ENCODE peak calls at places on chromosomes 3 and 15, in seven cellular contexts. S is COR-L47, H is HFF-Myc, P is NCI-H1694 treated with DMSO at 0.1 percent for 48 hours, D is mesenchymal stem cell, J is fibroblast of mammary gland, V is Kasumi-1. M is an unnamed sample.

GRCh38 chr3:103873897-103874545 is 1439.2 kb downstream of the ZPLD1 start:
- DNase-seq in S (no peak), H (no peak), P (no peak), D (peak), J (no peak), V (no peak), M (no peak)

GRCh38 chr15:68315495-68316007 is 38.0 kb downstream of the FEM1B start:
- DNase-seq in S (peak), H (no peak), P (no peak), D (no peak), J (no peak), V (no peak), M (no peak)

GRCh38 chr15:41969851-41970431 is 2.4 kb downstream of the EHD4 start:
- DNase-seq in S (no peak), H (no peak), P (no peak), D (no peak), J (no peak), V (no peak), M (no peak)

GRCh38 chr3:158701666-158702065 is 29.2 kb upstream of the LXN start:
- DNase-seq in S (no peak), H (no peak), P (no peak), D (no peak), J (peak), V (no peak), M (no peak)

GRCh38 chr3:60192297-60193114 is 1058.7 kb downstream of the FHIT start:
- DNase-seq in S (no peak), H (no peak), P (no peak), D (no peak), J (no peak), V (peak), M (no peak)

GRCh38 chr15:82789491-82789890 is 16.4 kb downstream of the FSD2 start:
- DNase-seq in S (no peak), H (no peak), P (no peak), D (no peak), J (no peak), V (no peak), M (no peak)

GRCh38 chr15:68797157-68797556 is 23.5 kb downstream of the ANP32A start:
- DNase-seq in S (no peak), H (no peak), P (no peak), D (no peak), J (no peak), V (no peak), M (no peak)

GRCh38 chr3:43726511-43726910 is 35.8 kb downstream of the ABHD5 start:
- DNase-seq in S (no peak), H (no peak), P (no peak), D (no peak), J (peak), V (no peak), M (no peak)

GRCh38 chr15:62896969-62897486 is 145.5 kb upstream of the TPM1 start:
- DNase-seq in S (no peak), H (peak), P (no peak), D (peak), J (peak), V (no peak), M (peak)

GRCh38 chr15:74396445-74397238 is 29.2 kb upstream of the CYP11A1 start:
- DNase-seq in S (no peak), H (no peak), P (no peak), D (no peak), J (peak), V (peak), M (no peak)

GRCh38 chr15:95929232-95929846 is 401.2 kb upstream of the NR2F2 start:
- DNase-seq in S (no peak), H (no peak), P (no peak), D (peak), J (no peak), V (peak), M (no peak)

GRCh38 chr3:147390589-147391569 is 15.5 kb downstream of the ZIC4 start:
- DNase-seq in S (no peak), H (no peak), P (no peak), D (no peak), J (no peak), V (no peak), M (no peak)

GRCh38 chr3:156489462-156489911 is 65.4 kb downstream of the SSR3 start:
- DNase-seq in S (no peak), H (no peak), P (no peak), D (peak), J (peak), V (no peak), M (peak)

GRCh38 chr15:41675337-41675736 is 15.1 kb downstream of the MGA start:
- DNase-seq in S (no peak), H (no peak), P (no peak), D (no peak), J (no peak), V (no peak), M (no peak)

GRCh38 chr3:127589600-127590281 is 792 bp downstream of the TPRA1 start:
- DNase-seq in S (no peak), H (no peak), P (no peak), D (peak), J (peak), V (no peak), M (no peak)

GRCh38 chr3:188554404-188554803 is 400.4 kb downstream of the LPP start:
- DNase-seq in S (no peak), H (no peak), P (no peak), D (no peak), J (peak), V (no peak), M (no peak)

GRCh38 chr3:13853256-13853977 is 26.5 kb downstream of the WNT7A start:
- DNase-seq in S (no peak), H (no peak), P (no peak), D (no peak), J (no peak), V (no peak), M (no peak)

GRCh38 chr3:69738291-69738690 is 973 bp upstream of the MITF start:
- DNase-seq in S (no peak), H (no peak), P (no peak), D (peak), J (no peak), V (peak), M (no peak)

GRCh38 chr15:83545803-83546534 is 98.8 kb downstream of the SH3GL3 start:
- DNase-seq in S (no peak), H (no peak), P (no peak), D (no peak), J (no peak), V (no peak), M (no peak)

GRCh38 chr3:126058666-126059065 is 25.3 kb downstream of the SLC41A3 start:
- DNase-seq in S (no peak), H (no peak), P (no peak), D (no peak), J (no peak), V (no peak), M (no peak)

GRCh38 chr3:181457190-181457589 is 254.5 kb upstream of the SOX2 start:
- DNase-seq in S (no peak), H (no peak), P (no peak), D (no peak), J (peak), V (no peak), M (no peak)

GRCh38 chr3:52090131-52090548 is 33.8 kb upstream of the DUSP7 start:
- DNase-seq in S (no peak), H (peak), P (no peak), D (peak), J (peak), V (peak), M (peak)

GRCh38 chr3:188659444-188660100 is 505.6 kb downstream of the LPP start:
- DNase-seq in S (no peak), H (no peak), P (no peak), D (no peak), J (peak), V (no peak), M (no peak)

GRCh38 chr3:139326131-139326530 is 17.7 kb upstream of the MRPS22 start:
- DNase-seq in S (no peak), H (no peak), P (no peak), D (no peak), J (no peak), V (no peak), M (no peak)

GRCh38 chr3:187963677-187964385 is 190.1 kb upstream of the LPP start:
- DNase-seq in S (no peak), H (no peak), P (peak), D (no peak), J (peak), V (peak), M (no peak)

GRCh38 chr3:47863391-47864128 is 60.6 kb downstream of the DHX30 start:
- DNase-seq in S (no peak), H (no peak), P (no peak), D (no peak), J (no peak), V (no peak), M (no peak)

GRCh38 chr3:192933779-192934456 is 16.3 kb upstream of the MB21D2 start:
- DNase-seq in S (no peak), H (no peak), P (no peak), D (peak), J (no peak), V (no peak), M (no peak)

GRCh38 chr15:80072285-80072684 is 12.8 kb downstream of the ZFAND6 start:
- DNase-seq in S (peak), H (peak), P (peak), D (peak), J (peak), V (peak), M (peak)

GRCh38 chr15:35966781-35967180 is 420.8 kb upstream of the DPH6 start:
- DNase-seq in S (no peak), H (no peak), P (no peak), D (no peak), J (no peak), V (no peak), M (no peak)

GRCh38 chr15:60729850-60730458 is 251.0 kb upstream of the ICE2 start:
- DNase-seq in S (no peak), H (no peak), P (no peak), D (no peak), J (no peak), V (no peak), M (no peak)

GRCh38 chr15:101362986-101363566 is 68.0 kb upstream of the SNRPA1 start:
- DNase-seq in S (no peak), H (no peak), P (no peak), D (no peak), J (no peak), V (no peak), M (no peak)

GRCh38 chr3:10725067-10725466 is 91.0 kb upstream of the SLC6A11 start:
- DNase-seq in S (no peak), H (no peak), P (no peak), D (no peak), J (peak), V (no peak), M (no peak)

GRCh38 chr3:196186661-196187573 is 24.3 kb downstream of the ZDHHC19 start:
- DNase-seq in S (peak), H (no peak), P (peak), D (no peak), J (no peak), V (no peak), M (no peak)

GRCh38 chr15:30941520-30941919 is 37.8 kb downstream of the FAN1 start:
- DNase-seq in S (no peak), H (no peak), P (no peak), D (no peak), J (no peak), V (no peak), M (no peak)

GRCh38 chr15:72227192-72227586 is 3.8 kb downstream of the PKM start:
- DNase-seq in S (no peak), H (no peak), P (no peak), D (peak), J (peak), V (peak), M (no peak)

GRCh38 chr15:100873029-100873677 is 6.5 kb upstream of the ALDH1A3 start:
- DNase-seq in S (peak), H (peak), P (peak), D (peak), J (peak), V (peak), M (peak)